ENCODE peak calls at places on chromosomes 13 and 19, in eight cellular contexts. V, Y, A, J, Q, X, U and S are unnamed samples.

GRCh38 chr13:50867641-50867952 is 24.1 kb upstream of the DLEU7 start:
- DNase-seq in V (no peak), Y (no peak), A (no peak), J (no peak), Q (no peak), X (no peak), U (no peak), S (no peak)

GRCh38 chr13:28819748-28820098 is 416 bp upstream of the MTUS2 start:
- DNase-seq in V (peak), Y (no peak), A (no peak), J (no peak), Q (peak), X (peak), U (peak), S (no peak)

GRCh38 chr13:41577437-41577836 is 120.1 kb downstream of the RGCC start:
- DNase-seq in V (no peak), Y (no peak), A (no peak), J (no peak), Q (no peak), X (peak), U (no peak), S (no peak)

GRCh38 chr13:19685034-19685433 is 51.6 kb downstream of the MPHOSPH8 start:
- DNase-seq in V (no peak), Y (no peak), A (no peak), J (no peak), Q (no peak), X (no peak), U (no peak), S (no peak)

GRCh38 chr13:33743438-33744368 is 74.2 kb upstream of the RFC3 start:
- DNase-seq in V (no peak), Y (no peak), A (no peak), J (no peak), Q (no peak), X (peak), U (no peak), S (no peak)

GRCh38 chr13:40187324-40187795 is 479.1 kb downstream of the FOXO1 start:
- DNase-seq in V (no peak), Y (no peak), A (no peak), J (no peak), Q (no peak), X (no peak), U (no peak), S (no peak)

GRCh38 chr13:76921516-76921915 is 26.8 kb upstream of the ACOD1 start:
- DNase-seq in V (no peak), Y (no peak), A (no peak), J (no peak), Q (no peak), X (no peak), U (no peak), S (no peak)

GRCh38 chr19:47619763-47620162 is 10.8 kb downstream of the BICRA start:
- DNase-seq in V (no peak), Y (no peak), A (no peak), J (no peak), Q (no peak), X (no peak), U (no peak), S (peak)

GRCh38 chr13:78867655-78868054 is 208.7 kb upstream of the OBI1 start:
- DNase-seq in V (no peak), Y (no peak), A (no peak), J (no peak), Q (no peak), X (no peak), U (no peak), S (no peak)

GRCh38 chr13:83577183-83577582 is 305.1 kb downstream of the SLITRK1 start:
- DNase-seq in V (no peak), Y (no peak), A (no peak), J (no peak), Q (no peak), X (no peak), U (no peak), S (no peak)

GRCh38 chr13:104968876-104969275 is 1566.6 kb downstream of the EFNB2 start:
- DNase-seq in V (no peak), Y (no peak), A (no peak), J (no peak), Q (no peak), X (no peak), U (no peak), S (no peak)

GRCh38 chr13:40344270-40345148 is 321.9 kb downstream of the FOXO1 start:
- DNase-seq in V (no peak), Y (no peak), A (no peak), J (no peak), Q (no peak), X (no peak), U (no peak), S (no peak)

GRCh38 chr13:62324842-62325241 is 909.2 kb upstream of the PCDH20 start:
- DNase-seq in V (no peak), Y (no peak), A (no peak), J (no peak), Q (no peak), X (no peak), U (no peak), S (no peak)

GRCh38 chr19:16587031-16588023 is 15.1 kb upstream of the SLC35E1 start:
- DNase-seq in V (peak), Y (no peak), A (no peak), J (peak), Q (peak), X (peak), U (no peak), S (peak)

GRCh38 chr13:95349267-95349666 is 48.0 kb upstream of the ABCC4 start:
- DNase-seq in V (no peak), Y (no peak), A (no peak), J (no peak), Q (no peak), X (no peak), U (no peak), S (no peak)

GRCh38 chr13:111210945-111211469 is 95.9 kb downstream of the ARHGEF7 start:
- DNase-seq in V (no peak), Y (no peak), A (no peak), J (no peak), Q (no peak), X (no peak), U (no peak), S (no peak)

GRCh38 chr19:43784981-43785808 is 4.4 kb upstream of the KCNN4 start:
- DNase-seq in V (peak), Y (no peak), A (no peak), J (no peak), Q (peak), X (peak), U (no peak), S (peak)

GRCh38 chr13:36293497-36293896 is 4.1 kb downstream of the CCDC169 start:
- DNase-seq in V (no peak), Y (no peak), A (no peak), J (no peak), Q (no peak), X (no peak), U (no peak), S (no peak)

GRCh38 chr13:27599845-27600553 is 20.3 kb downstream of the LNX2 start:
- DNase-seq in V (no peak), Y (no peak), A (no peak), J (peak), Q (no peak), X (peak), U (no peak), S (peak)

GRCh38 chr19:6062274-6062673 is 48.0 kb downstream of the RFX2 start:
- DNase-seq in V (no peak), Y (no peak), A (peak), J (no peak), Q (peak), X (no peak), U (no peak), S (no peak)

DNA sequence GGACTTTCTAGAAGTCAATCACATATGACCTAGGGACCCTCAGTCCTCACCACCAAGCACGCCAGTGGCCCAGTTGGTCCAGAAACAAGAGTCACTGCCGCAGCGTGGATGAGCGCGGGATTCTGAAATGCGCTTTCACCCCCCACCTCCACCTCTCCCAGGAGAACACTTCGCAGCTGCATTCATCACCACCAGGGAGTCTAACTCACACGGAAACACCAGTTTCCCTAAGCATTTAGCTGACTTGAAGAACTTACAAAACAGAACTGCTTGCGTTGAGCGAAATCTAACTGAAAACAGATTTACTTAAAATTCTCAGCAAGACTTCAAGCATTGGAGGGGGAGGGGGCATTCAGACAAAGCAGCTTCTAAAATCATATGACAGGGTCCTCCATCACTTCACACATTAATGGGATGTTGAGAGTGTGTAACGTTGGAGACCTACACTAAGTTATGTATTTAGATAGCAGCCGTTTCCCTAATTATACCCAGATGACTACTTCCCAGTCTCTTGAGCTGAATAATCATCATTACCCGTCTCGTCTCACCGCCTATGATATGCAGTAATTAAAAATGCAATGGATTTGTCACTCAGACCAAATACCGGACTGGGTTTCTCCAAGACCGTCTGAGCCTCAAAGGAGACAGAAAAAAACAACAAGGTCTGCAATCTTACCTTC is 258.3 kb upstream of the IRS2 start:
- DNase-seq in V (no peak), Y (peak), A (no peak), J (peak), Q (no peak), X (no peak), U (no peak), S (peak)
- TF ChIP-seq CTCF in V (no peak), Y (no peak), A (no peak), J (peak), Q (no peak), X (no peak), U (no peak), S (no peak)

DNA sequence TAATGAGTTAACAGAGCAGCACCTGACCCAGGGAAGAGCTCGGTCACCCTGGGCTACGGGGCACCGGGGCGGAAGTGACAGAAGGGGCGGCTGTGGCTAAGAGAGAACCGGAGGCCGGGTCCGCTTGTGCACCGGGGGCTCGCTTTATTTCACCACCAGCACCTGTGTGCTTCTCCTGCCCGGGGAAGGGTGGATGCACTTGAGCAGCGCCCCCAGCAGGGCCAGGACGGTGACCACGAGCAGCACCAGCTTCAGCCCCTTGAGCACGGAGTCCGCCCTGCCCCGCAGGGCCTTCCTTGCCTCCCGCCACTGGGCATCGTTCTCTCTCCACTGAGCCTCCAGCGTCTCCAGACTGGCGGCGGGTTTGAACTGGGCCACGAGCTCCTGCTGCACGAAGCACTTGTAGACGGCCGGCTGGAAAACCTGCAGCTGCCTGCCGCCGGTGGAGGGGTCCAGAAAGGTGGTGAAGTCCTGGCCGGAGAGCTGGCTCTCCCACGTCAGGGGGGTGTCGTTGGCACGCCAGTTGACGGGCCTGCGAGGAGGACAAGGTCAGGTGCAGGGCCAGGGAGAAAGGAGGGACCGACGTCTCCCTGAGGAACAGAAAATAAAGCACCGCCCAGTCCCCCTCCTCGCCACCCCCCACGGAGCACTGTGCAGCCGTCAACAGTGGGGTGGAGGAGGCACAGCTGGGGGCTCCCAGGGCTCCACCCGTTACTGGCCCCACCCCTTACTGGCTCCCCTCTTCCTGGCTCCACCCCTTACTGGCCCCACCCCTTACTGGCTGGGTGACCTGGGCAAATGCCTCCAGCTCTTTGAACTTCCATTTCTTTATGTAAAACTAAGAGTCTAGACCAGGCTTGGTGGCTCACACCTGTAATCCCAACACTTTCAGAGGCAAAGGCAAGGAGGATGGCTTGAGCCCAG is 3.6 kb downstream of the FAM187B start:
- DNase-seq in V (no peak), Y (no peak), A (no peak), J (no peak), Q (no peak), X (no peak), U (no peak), S (no peak)
- TF ChIP-seq CTCF in V (no peak), Y (no peak), A (no peak), J (no peak), Q (no peak), X (no peak), U (no peak), S (no peak)

GRCh38 chr19:41883821-41884733 is 1.1 kb downstream of the ARHGEF1 start:
- DNase-seq in V (peak), Y (peak), A (peak), J (peak), Q (peak), X (peak), U (peak), S (peak)
- TF ChIP-seq CTCF in V (no peak), Y (no peak), A (no peak), J (peak), Q (no peak), X (no peak), U (peak), S (peak)

DNA sequence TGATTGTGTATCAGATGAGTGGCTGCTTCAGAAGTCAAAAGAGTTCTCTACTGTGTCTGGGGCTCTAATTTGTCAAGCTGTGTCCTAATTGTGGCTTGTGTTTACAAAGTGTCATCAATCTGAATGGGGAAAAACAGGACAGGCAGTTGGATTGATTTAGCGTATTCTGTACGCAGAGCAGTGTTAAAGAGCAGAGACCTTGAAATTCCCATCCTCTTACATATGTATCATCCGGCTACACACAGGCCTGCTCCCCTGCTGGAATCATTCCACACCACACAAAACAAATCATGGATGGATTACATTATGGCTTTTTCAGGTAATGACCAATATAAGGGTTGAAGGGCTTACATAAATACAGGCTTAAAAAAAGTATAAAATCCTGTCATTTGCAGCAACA is 351.4 kb downstream of the KLF12 start:
- DNase-seq in V (no peak), Y (no peak), A (no peak), J (no peak), Q (no peak), X (no peak), U (no peak), S (no peak)
- TF ChIP-seq CTCF in V (no peak), Y (no peak), A (no peak), J (no peak), Q (no peak), X (no peak), U (no peak), S (no peak)

DNA sequence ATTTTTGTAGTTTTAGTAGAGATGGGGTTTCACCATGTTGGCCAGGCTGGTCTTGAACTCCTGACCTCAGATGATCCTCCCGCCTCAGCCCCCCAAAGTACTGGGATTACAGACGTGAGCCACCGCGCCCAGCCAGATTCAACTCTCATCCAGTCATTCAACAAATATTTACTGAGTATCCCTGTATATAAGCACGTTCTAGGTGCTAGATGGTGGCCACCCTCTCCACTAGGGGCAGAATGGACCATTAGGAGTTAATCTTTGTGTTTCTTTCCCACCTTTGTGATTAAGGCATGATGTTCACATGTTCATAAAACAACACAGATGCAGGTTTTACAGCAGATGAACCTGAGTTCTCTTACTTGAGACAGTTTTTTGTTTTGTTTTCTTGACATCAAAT is 7.3 kb downstream of the SHKBP1 start:
- DNase-seq in V (no peak), Y (no peak), A (no peak), J (no peak), Q (no peak), X (peak), U (no peak), S (no peak)
- TF ChIP-seq CTCF in V (peak), Y (peak), A (no peak), J (peak), Q (no peak), X (peak), U (no peak), S (peak)